ENCODE peak calls at places on chromosomes 12 and 14, in four cellular contexts. One of them, this sample, is unnamed. For H3K4me1, the result is how much of the 10 kb centered on the place peaks cover.

GRCh38 chr12:3170423-3171194 is 93.4 kb downstream of the TSPAN9 start:
- DNase-seq in breast epithelium: no peak
- DNase-seq in spleen: no peak
- DNase-seq in upper lobe of left lung: no peak
- DNase-seq in this sample: no peak

GRCh38 chr12:122982494-122982850 is 2.0 kb downstream of the ARL6IP4 start:
- DNase-seq in breast epithelium: no peak
- DNase-seq in spleen: no peak
- DNase-seq in upper lobe of left lung: no peak
- DNase-seq in this sample: no peak

GRCh38 chr12:116381744-116382455 is 104.4 kb upstream of the MED13L start:
- DNase-seq in breast epithelium: no peak
- DNase-seq in spleen: no peak
- DNase-seq in upper lobe of left lung: no peak
- DNase-seq in this sample: no peak

GRCh38 chr14:66070542-66071319 is 415.4 kb upstream of the CCDC196 start:
- DNase-seq in breast epithelium: no peak
- DNase-seq in spleen: no peak
- DNase-seq in upper lobe of left lung: no peak
- DNase-seq in this sample: no peak

GRCh38 chr14:102046337-102047278 is 40.2 kb downstream of the HSP90AA1 start:
- DNase-seq in breast epithelium: peak
- DNase-seq in spleen: peak
- DNase-seq in upper lobe of left lung: peak
- DNase-seq in this sample: peak

GRCh38 chr14:75369506-75369905 is 58.3 kb upstream of the JDP2 start:
- DNase-seq in breast epithelium: no peak
- DNase-seq in spleen: no peak
- DNase-seq in upper lobe of left lung: no peak
- DNase-seq in this sample: no peak

GRCh38 chr12:87801860-87802720 is 227.1 kb downstream of the C12orf50 start:
- DNase-seq in breast epithelium: no peak
- DNase-seq in spleen: no peak
- DNase-seq in upper lobe of left lung: no peak
- DNase-seq in this sample: no peak

GRCh38 chr14:99268776-99269510 is 3.1 kb downstream of the BCL11B start:
- DNase-seq in breast epithelium: no peak
- DNase-seq in spleen: no peak
- DNase-seq in upper lobe of left lung: no peak
- DNase-seq in this sample: no peak

GRCh38 chr14:30138517-30138916 is 210.9 kb upstream of the PRKD1 start:
- DNase-seq in breast epithelium: no peak
- DNase-seq in spleen: no peak
- DNase-seq in upper lobe of left lung: no peak
- DNase-seq in this sample: no peak

GRCh38 chr12:11633968-11634367 is 15.5 kb upstream of the ETV6 start:
- DNase-seq in breast epithelium: no peak
- DNase-seq in spleen: no peak
- DNase-seq in upper lobe of left lung: no peak
- DNase-seq in this sample: no peak

GRCh38 chr12:102642199-102642598 is 161.8 kb upstream of the IGF1 start:
- DNase-seq in breast epithelium: no peak
- DNase-seq in spleen: no peak
- DNase-seq in upper lobe of left lung: no peak
- DNase-seq in this sample: no peak

GRCh38 chr14:93959239-93960107 is 16.9 kb downstream of the ASB2 start:
- DNase-seq in breast epithelium: peak
- DNase-seq in spleen: peak
- DNase-seq in upper lobe of left lung: no peak
- DNase-seq in this sample: no peak

GRCh38 chr12:118237908-118238307 is 102.0 kb downstream of the PEBP1 start:
- DNase-seq in breast epithelium: no peak
- DNase-seq in spleen: no peak
- DNase-seq in upper lobe of left lung: no peak
- DNase-seq in this sample: peak

GRCh38 chr12:58871557-58871956 is 48.7 kb downstream of the LRIG3 start:
- DNase-seq in breast epithelium: no peak
- DNase-seq in spleen: no peak
- DNase-seq in upper lobe of left lung: no peak
- DNase-seq in this sample: no peak

GRCh38 chr12:1306096-1306495 is 288.3 kb downstream of the FBXL14 start:
- DNase-seq in breast epithelium: no peak
- DNase-seq in spleen: no peak
- DNase-seq in upper lobe of left lung: no peak
- DNase-seq in this sample: no peak

GRCh38 chr12:70290126-70290525 is 46.9 kb downstream of the CNOT2 start:
- DNase-seq in breast epithelium: no peak
- DNase-seq in spleen: no peak
- DNase-seq in upper lobe of left lung: no peak
- DNase-seq in this sample: no peak

GRCh38 chr12:69447892-69448291 is 22.3 kb upstream of the FRS2 start:
- DNase-seq in breast epithelium: no peak
- DNase-seq in spleen: no peak
- DNase-seq in upper lobe of left lung: no peak
- DNase-seq in this sample: no peak

GRCh38 chr14:20434701-20435453 is 1.1 kb downstream of the KLHL33 start:
- DNase-seq in breast epithelium: no peak
- DNase-seq in spleen: no peak
- DNase-seq in upper lobe of left lung: peak
- DNase-seq in this sample: no peak

GRCh38 chr14:71488703-71489141 is 443.5 kb upstream of the RGS6 start:
- DNase-seq in breast epithelium: no peak
- DNase-seq in spleen: no peak
- DNase-seq in upper lobe of left lung: no peak
- DNase-seq in this sample: no peak

GRCh38 chr12:54431911-54432814 is 13.1 kb upstream of the ITGA5 start:
- DNase-seq in breast epithelium: peak
- DNase-seq in spleen: no peak
- DNase-seq in upper lobe of left lung: no peak
- DNase-seq in this sample: no peak

GRCh38 chr12:95633049-95633545 is 81.8 kb upstream of the USP44 start:
- DNase-seq in breast epithelium: peak
- DNase-seq in spleen: no peak
- DNase-seq in upper lobe of left lung: no peak
- DNase-seq in this sample: peak

GRCh38 chr14:23614395-23614828 is 21.8 kb upstream of the DHRS2 start:
- DNase-seq in breast epithelium: no peak
- DNase-seq in spleen: no peak
- DNase-seq in upper lobe of left lung: no peak
- DNase-seq in this sample: no peak

GRCh38 chr12:2959194-2959507 is at the start of gene TEAD4:
- DNase-seq in breast epithelium: peak
- DNase-seq in spleen: no peak
- DNase-seq in upper lobe of left lung: peak
- DNase-seq in this sample: peak

GRCh38 chr14:73467377-73467776 is 9.0 kb upstream of the NUMB start:
- DNase-seq in breast epithelium: no peak
- DNase-seq in spleen: peak
- DNase-seq in upper lobe of left lung: no peak
- DNase-seq in this sample: no peak

GRCh38 chr14:51333901-51334432 is 93.9 kb downstream of the TMX1 start:
- DNase-seq in breast epithelium: peak
- DNase-seq in spleen: no peak
- DNase-seq in upper lobe of left lung: no peak
- DNase-seq in this sample: no peak

GRCh38 chr14:99331796-99332195 is 59.8 kb upstream of the BCL11B start:
- DNase-seq in breast epithelium: no peak
- DNase-seq in spleen: peak
- DNase-seq in upper lobe of left lung: no peak
- DNase-seq in this sample: no peak

GRCh38 chr14:77181603-77182437 is at the start of gene TMEM63C:
- DNase-seq in breast epithelium: peak
- DNase-seq in spleen: peak
- DNase-seq in upper lobe of left lung: peak
- DNase-seq in this sample: no peak

GRCh38 chr14:40762685-40763084 is 844.0 kb upstream of the LRFN5 start:
- DNase-seq in breast epithelium: no peak
- DNase-seq in spleen: no peak
- DNase-seq in upper lobe of left lung: no peak
- DNase-seq in this sample: no peak

GRCh38 chr12:48936379-48936979 is 11.2 kb upstream of the FKBP11 start:
- DNase-seq in breast epithelium: peak
- DNase-seq in spleen: peak
- DNase-seq in upper lobe of left lung: no peak
- DNase-seq in this sample: peak

GRCh38 chr12:10634427-10634826 is 21.0 kb upstream of the MAGOHB start:
- DNase-seq in breast epithelium: no peak
- DNase-seq in spleen: no peak
- DNase-seq in upper lobe of left lung: no peak
- DNase-seq in this sample: no peak

GRCh38 chr12:112182499-112182898 is 57.1 kb downstream of the TRAFD1 start:
- DNase-seq in breast epithelium: peak
- DNase-seq in spleen: peak
- DNase-seq in upper lobe of left lung: peak
- DNase-seq in this sample: no peak

GRCh38 chr14:58637040-58637390 is 747 bp upstream of the DACT1 start:
- DNase-seq in breast epithelium: no peak
- DNase-seq in spleen: no peak
- DNase-seq in upper lobe of left lung: peak
- DNase-seq in this sample: peak
- H3K4me3 ChIP-seq in breast epithelium: peak
- H3K4me3 ChIP-seq in spleen: peak
- H3K4me3 ChIP-seq in upper lobe of left lung: peak
- H3K4me3 ChIP-seq in this sample: peak

GRCh38 chr12:47825239-47825639 is 5.5 kb upstream of the HDAC7 start:
- DNase-seq in breast epithelium: peak
- DNase-seq in spleen: peak
- DNase-seq in upper lobe of left lung: no peak
- DNase-seq in this sample: peak

GRCh38 chr12:47828008-47828966 is 8.6 kb upstream of the HDAC7 start:
- DNase-seq in breast epithelium: no peak
- DNase-seq in spleen: peak
- DNase-seq in upper lobe of left lung: no peak
- DNase-seq in this sample: no peak

GRCh38 chr12:47832263-47832933 is 12.7 kb upstream of the HDAC7 start:
- DNase-seq in breast epithelium: no peak
- DNase-seq in spleen: peak
- DNase-seq in upper lobe of left lung: no peak
- DNase-seq in this sample: no peak

GRCh38 chr12:47829584-47829983 is 9.9 kb upstream of the HDAC7 start:
- DNase-seq in breast epithelium: no peak
- DNase-seq in spleen: peak
- DNase-seq in upper lobe of left lung: no peak
- DNase-seq in this sample: no peak

DNA sequence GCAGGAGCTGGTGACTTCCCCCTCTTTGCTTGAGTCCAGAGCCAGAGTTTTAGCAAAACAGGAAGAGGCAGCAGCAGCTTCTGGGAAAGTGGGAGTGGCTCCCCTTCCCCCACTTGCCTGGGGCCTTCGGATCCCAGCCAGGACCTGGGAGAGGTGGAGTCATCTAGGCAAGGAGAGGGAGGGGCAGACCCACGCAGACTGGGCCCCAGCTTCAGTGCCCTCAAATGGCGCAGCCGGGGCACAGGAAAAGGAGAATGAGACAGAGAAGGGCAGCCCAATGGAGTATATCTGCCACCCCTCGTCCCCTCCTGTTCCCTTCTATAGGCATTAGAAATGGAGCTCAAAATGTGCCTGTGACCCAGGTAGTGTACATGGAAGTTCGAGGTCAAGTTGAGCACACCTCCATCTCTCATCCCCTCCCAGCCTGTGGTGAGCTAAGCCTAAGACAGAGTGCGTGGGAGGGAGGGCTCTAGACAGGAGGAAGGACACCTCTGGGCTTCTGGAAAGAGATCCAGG is 9.3 kb upstream of the HDAC7 start:
- DNase-seq in breast epithelium: peak
- DNase-seq in spleen: peak
- DNase-seq in upper lobe of left lung: no peak
- DNase-seq in this sample: peak
- TF ChIP-seq POLR2AphosphoS5 in breast epithelium: peak
- TF ChIP-seq POLR2AphosphoS5 in spleen: peak
- TF ChIP-seq POLR2AphosphoS5 in upper lobe of left lung: peak
- TF ChIP-seq POLR2AphosphoS5 in this sample: peak

DNA sequence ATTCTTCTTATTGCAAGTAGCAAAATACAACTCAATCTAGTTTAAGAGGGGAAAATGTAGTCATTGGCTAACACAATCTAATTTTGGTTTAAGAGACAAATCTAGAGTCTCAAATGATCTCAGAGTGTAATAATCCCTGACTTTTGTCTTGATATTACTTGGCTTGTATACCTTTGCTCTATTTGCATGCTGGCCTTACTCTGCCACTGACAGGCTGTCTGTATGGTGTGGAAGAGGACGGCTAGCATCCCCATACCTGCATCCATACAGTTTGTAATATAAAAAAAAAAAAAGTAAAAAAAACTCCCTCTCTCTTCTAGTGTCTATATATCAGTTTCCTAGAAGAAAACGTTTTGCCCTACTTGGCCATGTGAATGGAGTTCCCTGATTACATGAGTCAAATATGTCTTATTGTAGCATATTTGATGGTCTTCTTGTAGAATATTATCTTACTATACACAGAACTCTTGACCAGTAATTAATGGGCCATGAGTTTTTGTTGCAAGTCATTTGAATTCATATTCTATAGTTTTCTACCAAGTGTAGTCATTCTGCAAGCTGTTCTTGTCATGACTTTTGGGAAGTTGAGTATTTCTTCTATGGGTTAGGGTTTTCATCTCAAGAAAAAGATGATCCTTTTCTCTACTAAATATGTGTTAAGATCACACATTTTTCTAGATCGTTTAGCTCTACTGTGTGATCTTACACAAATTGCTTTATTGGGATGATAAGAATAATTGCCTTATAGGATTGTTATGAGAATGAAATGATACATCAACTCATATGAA is 8.2 kb downstream of the HIF1A start:
- DNase-seq in breast epithelium: no peak
- DNase-seq in spleen: no peak
- DNase-seq in upper lobe of left lung: no peak
- DNase-seq in this sample: no peak
- H3K4me1 ChIP-seq in breast epithelium: under half
- H3K4me1 ChIP-seq in spleen: half or more
- H3K4me1 ChIP-seq in upper lobe of left lung: under half
- H3K4me1 ChIP-seq in this sample: under half

DNA sequence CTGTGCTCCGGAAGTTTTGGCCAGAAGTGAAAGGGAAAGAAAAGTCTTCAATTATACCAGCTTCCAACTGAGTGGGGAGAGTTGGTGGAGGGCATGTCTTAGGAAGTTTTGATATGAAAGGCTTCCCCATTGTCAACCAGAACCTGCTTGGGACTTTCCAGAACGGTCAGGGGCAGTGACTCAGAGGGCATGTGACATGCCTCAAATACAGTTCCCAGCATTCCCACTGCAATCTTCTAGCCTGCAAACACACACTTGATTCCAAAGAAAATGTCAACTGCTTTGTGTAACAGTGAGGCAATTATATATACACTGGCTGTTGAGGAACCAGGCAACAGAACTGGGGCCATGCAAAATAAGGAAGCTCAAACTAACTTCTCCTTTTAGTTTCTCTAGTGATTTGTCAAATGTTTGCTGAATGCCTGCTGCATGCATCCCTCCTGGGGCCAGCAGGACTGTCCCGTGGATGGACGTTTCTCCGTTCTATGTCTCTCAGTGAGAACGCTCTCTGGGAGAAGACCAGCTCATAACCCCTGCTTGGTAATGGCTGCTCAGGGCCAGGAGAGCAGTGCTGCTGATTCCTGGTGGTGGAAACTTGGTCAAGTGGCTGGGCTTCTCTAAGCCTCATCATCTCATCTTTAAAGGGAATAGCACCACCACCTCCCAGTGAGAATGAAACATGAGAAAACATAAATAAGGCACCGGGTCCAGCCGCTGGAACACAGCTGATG is 18.3 kb downstream of the SLC25A47 start:
- DNase-seq in breast epithelium: no peak
- DNase-seq in spleen: peak
- DNase-seq in upper lobe of left lung: no peak
- DNase-seq in this sample: no peak
- H3K4me3 ChIP-seq in breast epithelium: no peak
- H3K4me3 ChIP-seq in spleen: no peak
- H3K4me3 ChIP-seq in upper lobe of left lung: no peak
- H3K4me3 ChIP-seq in this sample: no peak

This sample was measured in prostate gland.